ENCODE peak calls at places on chromosomes 11 and 22, in five cellular contexts. Y, M, W, Z and D are unnamed samples.

GRCh38 chr11:76769645-76770586 is 13.2 kb upstream of the TSKU start:
- DNase-seq in Y (no peak), M (no peak), W (no peak), Z (no peak), D (no peak)

GRCh38 chr11:109426442-109426841 is 4.5 kb downstream of the C11orf87 start:
- DNase-seq in Y (peak), M (peak), W (no peak), Z (no peak), D (no peak)

GRCh38 chr22:25668437-25668836 is 73.6 kb upstream of the MYO18B start:
- DNase-seq in Y (no peak), M (no peak), W (no peak), Z (no peak), D (no peak)

GRCh38 chr11:121741954-121742361 is 289.2 kb upstream of the SORL1-AS1 start:
- DNase-seq in Y (no peak), M (no peak), W (no peak), Z (peak), D (no peak)

GRCh38 chr22:44304354-44304753 is 8.4 kb downstream of the SHISAL1 start:
- DNase-seq in Y (peak), M (no peak), W (no peak), Z (no peak), D (no peak)

GRCh38 chr11:125626381-125626950 is 1.5 kb downstream of the CHEK1 start:
- DNase-seq in Y (no peak), M (peak), W (peak), Z (no peak), D (no peak)

GRCh38 chr22:31049815-31050420 is 31.2 kb upstream of the SMTN start:
- DNase-seq in Y (no peak), M (no peak), W (no peak), Z (no peak), D (no peak)

GRCh38 chr11:131662310-131662709 is 291.9 kb downstream of the NTM start:
- DNase-seq in Y (no peak), M (no peak), W (no peak), Z (no peak), D (no peak)

GRCh38 chr11:120431633-120432032 is 79.9 kb upstream of the GRIK4 start:
- DNase-seq in Y (peak), M (peak), W (peak), Z (no peak), D (no peak)

DNA sequence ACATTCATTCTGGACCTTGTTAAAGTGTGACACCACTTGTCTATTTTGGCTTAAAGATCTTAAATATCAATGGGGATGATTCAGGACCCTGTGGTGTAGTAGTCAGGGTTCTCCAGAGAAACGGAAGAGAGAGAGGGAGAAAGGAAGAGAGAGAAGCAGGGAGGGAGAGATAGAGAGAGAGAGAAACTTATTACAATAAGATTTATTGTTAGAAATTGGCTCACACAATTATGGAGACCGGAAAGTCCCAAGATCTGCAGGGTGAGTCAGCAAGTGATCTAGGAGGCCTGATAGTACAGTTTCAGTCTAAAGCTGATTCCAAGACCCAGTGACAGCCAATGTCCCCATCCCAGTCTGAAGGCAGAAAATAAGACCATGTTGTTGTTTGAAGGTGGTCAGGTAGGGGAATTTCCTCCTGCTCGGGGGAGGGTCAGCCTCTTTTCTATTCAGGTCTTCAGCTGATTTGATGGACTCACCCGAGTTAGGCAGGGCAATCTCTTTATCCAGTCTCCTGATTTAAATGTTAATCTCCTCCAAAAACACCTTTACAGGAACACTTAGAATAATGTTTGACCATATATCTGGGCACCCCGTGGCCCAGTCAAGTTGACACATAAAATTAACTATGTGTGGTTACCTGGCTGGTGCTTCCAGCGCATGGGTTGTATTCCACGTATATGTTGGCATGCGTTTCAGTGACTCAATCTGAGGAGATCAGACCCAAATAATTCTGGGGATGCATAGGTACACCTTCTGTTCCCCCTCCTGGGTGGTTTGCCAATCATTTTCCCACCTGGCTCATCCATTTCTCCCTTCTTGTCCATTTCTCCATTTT is 1350.5 kb downstream of the TBC1D22A start:
- DNase-seq in Y (no peak), M (no peak), W (no peak), Z (no peak), D (no peak)
- H3K27ac ChIP-seq in Y (no peak), M (no peak), W (no peak), Z (no peak), D (no peak)

DNA sequence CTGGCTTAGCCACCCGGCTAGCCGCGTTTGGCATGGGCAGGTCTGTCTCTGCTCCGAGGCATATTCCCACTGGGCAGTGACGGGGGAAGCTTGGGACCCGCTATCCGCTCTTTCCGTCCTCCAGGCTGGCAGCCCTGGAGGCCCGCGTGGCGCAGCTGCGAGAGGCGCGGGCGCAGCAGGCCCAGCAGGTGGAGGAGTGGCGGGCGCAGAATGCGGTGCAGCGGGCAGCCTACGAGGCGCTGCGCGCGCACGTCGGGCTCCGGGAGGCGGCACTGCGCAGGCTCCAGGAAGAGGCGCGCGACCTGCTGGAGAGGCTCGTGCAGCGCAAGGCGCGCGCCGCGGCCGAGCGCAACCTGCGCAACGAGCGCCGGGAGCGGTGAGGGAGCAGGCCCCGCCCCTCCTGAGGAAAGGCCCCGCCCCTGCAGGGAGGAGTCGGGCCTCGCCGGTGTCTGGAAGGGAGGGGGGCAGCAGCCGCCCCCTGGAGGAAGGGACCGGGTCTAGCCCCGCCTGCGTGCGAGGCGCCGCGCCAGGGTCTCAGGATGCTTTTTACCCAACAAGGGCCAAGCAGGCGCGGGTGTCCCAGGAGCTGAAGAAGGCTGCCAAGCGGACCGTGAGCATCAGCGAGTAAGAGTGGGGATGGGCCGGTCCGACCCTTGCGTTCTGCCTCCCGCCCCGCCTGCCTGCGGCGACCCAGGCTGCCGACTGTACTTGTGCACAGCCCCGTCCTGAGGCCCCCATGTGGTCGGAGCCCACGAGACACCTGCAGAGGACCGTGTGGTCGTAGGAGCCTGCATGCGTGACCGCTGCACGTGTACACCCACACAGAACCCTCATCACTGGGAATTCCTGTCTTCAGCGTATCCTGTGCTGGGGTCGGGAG is 7.9 kb downstream of the ATG16L2 start:
- DNase-seq in Y (peak), M (peak), W (peak), Z (peak), D (peak)
- H3K27ac ChIP-seq in Y (no peak), M (no peak), W (peak), Z (peak), D (peak)

DNA sequence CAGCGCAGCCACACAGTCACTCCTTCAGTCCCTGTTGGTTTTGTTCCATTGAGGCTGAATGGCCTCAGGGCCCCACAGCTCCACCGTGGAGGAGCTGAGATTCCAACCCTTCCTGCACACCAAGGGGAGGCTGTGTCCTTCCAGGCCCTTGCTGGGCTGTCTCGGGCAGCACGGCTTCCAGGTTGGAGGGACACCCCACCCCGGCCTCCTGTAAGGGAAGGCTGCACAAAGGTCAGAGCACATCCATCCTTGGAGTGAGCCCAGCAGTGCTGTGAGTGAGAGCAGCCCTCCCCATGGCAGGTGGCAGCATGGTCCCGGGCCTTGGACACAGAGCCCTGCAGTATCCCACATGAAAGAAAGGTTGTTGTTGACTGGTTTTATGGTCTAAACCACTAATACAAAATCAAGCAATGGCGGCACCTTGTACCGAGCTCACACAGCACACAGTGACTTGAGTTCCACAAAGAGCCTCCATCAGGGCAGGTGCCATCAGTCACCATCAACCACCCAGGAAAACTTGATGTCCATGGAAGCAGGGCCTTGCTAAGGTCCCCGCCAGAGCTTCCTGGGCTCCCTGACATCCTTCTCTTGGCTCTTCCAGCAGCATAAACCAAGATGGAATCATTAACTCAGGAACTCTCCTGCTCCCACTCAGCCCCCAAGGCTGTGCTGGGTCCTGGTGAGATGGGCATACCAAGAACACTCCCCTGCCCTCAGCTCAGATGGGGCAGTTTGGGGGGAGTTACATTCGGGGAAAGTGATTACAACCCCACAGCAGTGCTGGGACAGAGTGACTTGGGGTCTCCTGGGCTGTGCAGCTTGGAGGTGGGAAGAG is 1500.4 kb downstream of the TBC1D22A start:
- DNase-seq in Y (no peak), M (no peak), W (no peak), Z (no peak), D (no peak)
- H3K27ac ChIP-seq in Y (no peak), M (no peak), W (no peak), Z (no peak), D (no peak)

DNA sequence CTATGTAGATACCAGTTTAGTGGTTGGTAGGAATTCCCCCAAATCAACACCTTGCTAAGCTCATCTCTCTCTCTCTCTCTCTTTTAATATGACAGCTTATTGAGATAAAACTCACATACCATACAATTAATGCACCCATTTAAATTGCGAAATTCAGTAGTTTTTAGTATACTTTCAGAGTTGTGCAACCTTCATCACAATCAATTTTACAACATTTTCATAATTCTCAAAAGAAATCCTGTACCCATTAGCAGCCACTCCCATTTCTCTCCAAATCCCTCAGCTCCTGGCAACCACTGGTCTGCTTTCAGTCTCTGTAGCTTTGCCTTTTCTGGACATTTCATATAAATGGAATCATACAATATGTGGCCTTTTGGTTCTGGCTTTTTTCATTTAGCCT is 13.3 kb downstream of the NNMT start:
- DNase-seq in Y (no peak), M (no peak), W (no peak), Z (no peak), D (no peak)
- H3K27ac ChIP-seq in Y (no peak), M (no peak), W (no peak), Z (no peak), D (no peak)